ENCODE peak calls at places on chromosomes 12 and 14, in eight cellular contexts. One of them, this sample, is unnamed.
A peak's percentile ranks its signal among the peaks of the same experiment; 100 is the strongest.

GRCh38 chr12:26555139-26555538 is 277.9 kb downstream of the ITPR2 start:
- DNase-seq in hepatocyte: no peak
- DNase-seq in mesendoderm: no peak
- DNase-seq in heart left ventricle: no peak
- DNase-seq in SJSA1: no peak
- DNase-seq in effector memory CD4-positive, alpha-beta T cell: no peak
- DNase-seq in small intestine: no peak
- DNase-seq in right cardiac atrium: no peak
- DNase-seq in this sample: no peak

GRCh38 chr12:9758119-9758518 is 2.6 kb downstream of the CD69 start:
- DNase-seq in SJSA1: no peak
- DNase-seq in effector memory CD4-positive, alpha-beta T cell: no peak
- DNase-seq in mesendoderm: no peak
- DNase-seq in heart left ventricle: no peak
- DNase-seq in right cardiac atrium: no peak
- DNase-seq in hepatocyte: no peak
- DNase-seq in small intestine: no peak
- DNase-seq in this sample: no peak

GRCh38 chr12:108985750-108986149 is 35.1 kb downstream of the SVOP start:
- DNase-seq in heart left ventricle: no peak
- DNase-seq in SJSA1: no peak
- DNase-seq in effector memory CD4-positive, alpha-beta T cell: no peak
- DNase-seq in right cardiac atrium: no peak
- DNase-seq in hepatocyte: no peak
- DNase-seq in mesendoderm: no peak
- DNase-seq in small intestine: no peak
- DNase-seq in this sample: no peak

GRCh38 chr12:92457458-92458195 is 245.2 kb upstream of the PLEKHG7 start:
- DNase-seq in heart left ventricle: no peak
- DNase-seq in small intestine: no peak
- DNase-seq in effector memory CD4-positive, alpha-beta T cell: no peak
- DNase-seq in right cardiac atrium: no peak
- DNase-seq in hepatocyte: no peak
- DNase-seq in mesendoderm: no peak
- DNase-seq in SJSA1: no peak
- DNase-seq in this sample: no peak

GRCh38 chr12:97267803-97268202 is 194.8 kb upstream of the RMST start:
- DNase-seq in effector memory CD4-positive, alpha-beta T cell: no peak
- DNase-seq in heart left ventricle: no peak
- DNase-seq in right cardiac atrium: no peak
- DNase-seq in small intestine: no peak
- DNase-seq in hepatocyte: no peak
- DNase-seq in SJSA1: no peak
- DNase-seq in mesendoderm: peak; percentile 77
- DNase-seq in this sample: no peak

GRCh38 chr12:98399532-98399931 is 115.9 kb upstream of the TMPO start:
- DNase-seq in effector memory CD4-positive, alpha-beta T cell: peak; percentile 40
- DNase-seq in SJSA1: peak; percentile 71
- DNase-seq in hepatocyte: peak; percentile 74
- DNase-seq in right cardiac atrium: no peak
- DNase-seq in mesendoderm: peak; percentile 91
- DNase-seq in small intestine: peak; percentile 27
- DNase-seq in heart left ventricle: peak; percentile 62
- DNase-seq in this sample: no peak

GRCh38 chr12:65999564-66000280 is 130.8 kb downstream of the LLPH start:
- DNase-seq in right cardiac atrium: no peak
- DNase-seq in effector memory CD4-positive, alpha-beta T cell: no peak
- DNase-seq in heart left ventricle: no peak
- DNase-seq in small intestine: no peak
- DNase-seq in mesendoderm: no peak
- DNase-seq in hepatocyte: no peak
- DNase-seq in SJSA1: peak; percentile 45
- DNase-seq in this sample: no peak

GRCh38 chr12:26028953-26029740 is 70.7 kb downstream of the RASSF8 start:
- DNase-seq in effector memory CD4-positive, alpha-beta T cell: no peak
- DNase-seq in right cardiac atrium: no peak
- DNase-seq in heart left ventricle: no peak
- DNase-seq in small intestine: peak; percentile 44
- DNase-seq in SJSA1: no peak
- DNase-seq in hepatocyte: peak; percentile 58
- DNase-seq in mesendoderm: peak; percentile 48
- DNase-seq in this sample: no peak

GRCh38 chr14:39145266-39145966 is 24.7 kb downstream of the TRAPPC6B start:
- DNase-seq in SJSA1: no peak
- DNase-seq in small intestine: peak; percentile 14
- DNase-seq in mesendoderm: no peak
- DNase-seq in hepatocyte: peak; percentile 40
- DNase-seq in right cardiac atrium: no peak
- DNase-seq in effector memory CD4-positive, alpha-beta T cell: no peak
- DNase-seq in heart left ventricle: no peak
- DNase-seq in this sample: no peak

GRCh38 chr12:74985986-74986319 is 223.7 kb downstream of the KCNC2 start:
- DNase-seq in right cardiac atrium: peak; percentile 12
- DNase-seq in heart left ventricle: no peak
- DNase-seq in hepatocyte: no peak
- DNase-seq in effector memory CD4-positive, alpha-beta T cell: no peak
- DNase-seq in SJSA1: no peak
- DNase-seq in small intestine: no peak
- DNase-seq in mesendoderm: no peak
- DNase-seq in this sample: no peak

GRCh38 chr14:48967419-48967818 is 618.8 kb downstream of the RPS29 start:
- DNase-seq in hepatocyte: no peak
- DNase-seq in SJSA1: no peak
- DNase-seq in small intestine: no peak
- DNase-seq in mesendoderm: no peak
- DNase-seq in effector memory CD4-positive, alpha-beta T cell: no peak
- DNase-seq in right cardiac atrium: no peak
- DNase-seq in heart left ventricle: no peak
- DNase-seq in this sample: no peak

GRCh38 chr14:69700609-69701008 is 66.3 kb upstream of the SRSF5 start:
- DNase-seq in heart left ventricle: no peak
- DNase-seq in mesendoderm: no peak
- DNase-seq in SJSA1: no peak
- DNase-seq in right cardiac atrium: no peak
- DNase-seq in hepatocyte: no peak
- DNase-seq in effector memory CD4-positive, alpha-beta T cell: no peak
- DNase-seq in small intestine: no peak
- DNase-seq in this sample: no peak

GRCh38 chr12:109753054-109753401 is 39.4 kb downstream of the FAM222A start:
- DNase-seq in SJSA1: no peak
- DNase-seq in heart left ventricle: peak; percentile 11
- DNase-seq in hepatocyte: no peak
- DNase-seq in small intestine: no peak
- DNase-seq in effector memory CD4-positive, alpha-beta T cell: no peak
- DNase-seq in right cardiac atrium: peak; percentile 21
- DNase-seq in mesendoderm: no peak
- DNase-seq in this sample: no peak

GRCh38 chr14:42965512-42965911 is 1358.8 kb downstream of the LRFN5 start:
- DNase-seq in small intestine: no peak
- DNase-seq in hepatocyte: no peak
- DNase-seq in heart left ventricle: no peak
- DNase-seq in SJSA1: no peak
- DNase-seq in right cardiac atrium: no peak
- DNase-seq in mesendoderm: no peak
- DNase-seq in effector memory CD4-positive, alpha-beta T cell: no peak
- DNase-seq in this sample: no peak

GRCh38 chr14:56378474-56378873 is 201.1 kb upstream of the TMEM260 start:
- DNase-seq in mesendoderm: no peak
- DNase-seq in hepatocyte: no peak
- DNase-seq in right cardiac atrium: no peak
- DNase-seq in effector memory CD4-positive, alpha-beta T cell: no peak
- DNase-seq in SJSA1: no peak
- DNase-seq in heart left ventricle: no peak
- DNase-seq in small intestine: no peak
- DNase-seq in this sample: no peak

GRCh38 chr14:68137704-68138619 is 318.4 kb downstream of the RAD51B start:
- DNase-seq in effector memory CD4-positive, alpha-beta T cell: no peak
- DNase-seq in small intestine: peak; percentile 52
- DNase-seq in hepatocyte: peak; percentile 86
- DNase-seq in right cardiac atrium: no peak
- DNase-seq in SJSA1: peak; percentile 92
- DNase-seq in mesendoderm: peak; percentile 100
- DNase-seq in heart left ventricle: peak; percentile 46
- DNase-seq in this sample: peak; percentile 78

GRCh38 chr12:3962661-3963483 is 89.7 kb upstream of the PARP11 start:
- DNase-seq in effector memory CD4-positive, alpha-beta T cell: peak; percentile 71
- DNase-seq in mesendoderm: peak; percentile 68
- DNase-seq in small intestine: no peak
- DNase-seq in hepatocyte: peak; percentile 64
- DNase-seq in heart left ventricle: no peak
- DNase-seq in SJSA1: peak; percentile 10
- DNase-seq in right cardiac atrium: peak; percentile 67
- DNase-seq in this sample: no peak

GRCh38 chr12:24081581-24081980 is 132.1 kb upstream of the SOX5 start:
- DNase-seq in hepatocyte: no peak
- DNase-seq in effector memory CD4-positive, alpha-beta T cell: no peak
- DNase-seq in right cardiac atrium: no peak
- DNase-seq in small intestine: no peak
- DNase-seq in SJSA1: no peak
- DNase-seq in mesendoderm: no peak
- DNase-seq in heart left ventricle: no peak
- DNase-seq in this sample: no peak

GRCh38 chr12:24081092-24081529 is 131.6 kb upstream of the SOX5 start:
- DNase-seq in effector memory CD4-positive, alpha-beta T cell: no peak
- DNase-seq in small intestine: no peak
- DNase-seq in SJSA1: no peak
- DNase-seq in hepatocyte: no peak
- DNase-seq in right cardiac atrium: no peak
- DNase-seq in heart left ventricle: no peak
- DNase-seq in mesendoderm: no peak
- DNase-seq in this sample: no peak

GRCh38 chr12:24080465-24080864 is 131.0 kb upstream of the SOX5 start:
- DNase-seq in hepatocyte: no peak
- DNase-seq in SJSA1: no peak
- DNase-seq in small intestine: no peak
- DNase-seq in effector memory CD4-positive, alpha-beta T cell: no peak
- DNase-seq in heart left ventricle: no peak
- DNase-seq in mesendoderm: no peak
- DNase-seq in right cardiac atrium: no peak
- DNase-seq in this sample: no peak

GRCh38 chr12:24084800-24085199 is 135.3 kb upstream of the SOX5 start:
- DNase-seq in mesendoderm: no peak
- DNase-seq in effector memory CD4-positive, alpha-beta T cell: no peak
- DNase-seq in right cardiac atrium: no peak
- DNase-seq in hepatocyte: no peak
- DNase-seq in heart left ventricle: no peak
- DNase-seq in small intestine: no peak
- DNase-seq in SJSA1: no peak
- DNase-seq in this sample: no peak

GRCh38 chr12:24083787-24084186 is 134.3 kb upstream of the SOX5 start:
- DNase-seq in right cardiac atrium: no peak
- DNase-seq in hepatocyte: no peak
- DNase-seq in mesendoderm: no peak
- DNase-seq in heart left ventricle: no peak
- DNase-seq in SJSA1: no peak
- DNase-seq in small intestine: no peak
- DNase-seq in effector memory CD4-positive, alpha-beta T cell: no peak
- DNase-seq in this sample: no peak
- H3K27ac ChIP-seq in right cardiac atrium: no peak overlapping the region
- H3K27ac ChIP-seq in hepatocyte: no peak overlapping the region
- H3K27ac ChIP-seq in mesendoderm: no peak overlapping the region
- H3K27ac ChIP-seq in heart left ventricle: no peak overlapping the region
- H3K27ac ChIP-seq in SJSA1: no peak overlapping the region
- H3K27ac ChIP-seq in small intestine: no peak overlapping the region
- H3K27ac ChIP-seq in effector memory CD4-positive, alpha-beta T cell: no peak overlapping the region
- H3K27ac ChIP-seq in this sample: no peak overlapping the region

GRCh38 chr12:21911832-21912231 is 29.4 kb downstream of the ABCC9 start:
- DNase-seq in right cardiac atrium: no peak
- DNase-seq in mesendoderm: no peak
- DNase-seq in heart left ventricle: no peak
- DNase-seq in hepatocyte: no peak
- DNase-seq in SJSA1: no peak
- DNase-seq in effector memory CD4-positive, alpha-beta T cell: no peak
- DNase-seq in small intestine: no peak
- DNase-seq in this sample: no peak
- H3K4me3 ChIP-seq in right cardiac atrium: no peak overlapping the region
- H3K4me3 ChIP-seq in mesendoderm: no peak overlapping the region
- H3K4me3 ChIP-seq in heart left ventricle: no peak overlapping the region
- H3K4me3 ChIP-seq in hepatocyte: no peak overlapping the region
- H3K4me3 ChIP-seq in SJSA1: no peak overlapping the region
- H3K4me3 ChIP-seq in effector memory CD4-positive, alpha-beta T cell: no peak overlapping the region
- H3K4me3 ChIP-seq in small intestine: no peak overlapping the region
- H3K4me3 ChIP-seq in this sample: no peak overlapping the region

DNA sequence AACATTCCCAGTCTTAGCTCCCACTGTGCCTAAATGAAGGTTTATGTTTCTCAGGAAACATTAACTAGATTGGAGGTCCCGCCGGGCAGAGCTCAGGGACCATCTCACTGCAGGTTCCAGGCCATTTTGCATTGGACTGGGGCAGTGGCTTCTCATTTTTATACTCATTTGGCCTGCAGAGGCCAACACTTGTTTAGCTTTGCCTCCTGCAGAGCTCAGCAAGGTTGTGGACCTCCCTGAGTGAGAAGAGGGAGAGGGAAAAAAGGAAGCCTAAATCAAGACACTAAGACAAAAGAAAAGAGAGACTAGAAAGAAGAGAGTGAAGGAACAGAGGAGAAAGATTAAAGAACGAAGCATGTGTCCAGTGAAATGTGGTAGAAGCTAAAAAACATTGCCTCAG is 280.3 kb downstream of the AKAP6 start:
- DNase-seq in heart left ventricle: no peak
- DNase-seq in small intestine: no peak
- DNase-seq in effector memory CD4-positive, alpha-beta T cell: no peak
- DNase-seq in SJSA1: no peak
- DNase-seq in right cardiac atrium: no peak
- DNase-seq in mesendoderm: no peak
- DNase-seq in hepatocyte: no peak
- DNase-seq in this sample: no peak
- H3K27ac ChIP-seq in heart left ventricle: no peak overlapping the region
- H3K27ac ChIP-seq in small intestine: no peak overlapping the region
- H3K27ac ChIP-seq in effector memory CD4-positive, alpha-beta T cell: no peak overlapping the region
- H3K27ac ChIP-seq in SJSA1: no peak overlapping the region
- H3K27ac ChIP-seq in right cardiac atrium: no peak overlapping the region
- H3K27ac ChIP-seq in mesendoderm: no peak overlapping the region
- H3K27ac ChIP-seq in hepatocyte: no peak overlapping the region
- H3K27ac ChIP-seq in this sample: no peak overlapping the region

GRCh38 chr12:120286768-120287490 is 4.8 kb downstream of the RNU4-2 start:
- DNase-seq in hepatocyte: no peak
- DNase-seq in small intestine: no peak
- DNase-seq in heart left ventricle: no peak
- DNase-seq in effector memory CD4-positive, alpha-beta T cell: no peak
- DNase-seq in SJSA1: no peak
- DNase-seq in right cardiac atrium: no peak
- DNase-seq in mesendoderm: peak; percentile 74
- DNase-seq in this sample: no peak

GRCh38 chr12:120292411-120292660 is 633 bp upstream of the RNU4-2 start:
- DNase-seq in SJSA1: no peak
- DNase-seq in effector memory CD4-positive, alpha-beta T cell: no peak
- DNase-seq in small intestine: no peak
- DNase-seq in hepatocyte: no peak
- DNase-seq in heart left ventricle: no peak
- DNase-seq in mesendoderm: no peak
- DNase-seq in right cardiac atrium: no peak
- DNase-seq in this sample: no peak

GRCh38 chr12:120292661-120293531 is at the start of gene RNU4-1:
- DNase-seq in mesendoderm: peak; percentile 99
- DNase-seq in small intestine: peak; percentile 90
- DNase-seq in effector memory CD4-positive, alpha-beta T cell: peak; percentile 70
- DNase-seq in heart left ventricle: peak; percentile 66
- DNase-seq in right cardiac atrium: peak; percentile 69
- DNase-seq in SJSA1: peak; percentile 90
- DNase-seq in hepatocyte: peak; percentile 87
- DNase-seq in this sample: peak; percentile 79

GRCh38 chr12:120287491-120287890 is 4.2 kb downstream of the RNU4-2 start:
- DNase-seq in small intestine: no peak
- DNase-seq in heart left ventricle: no peak
- DNase-seq in right cardiac atrium: no peak
- DNase-seq in effector memory CD4-positive, alpha-beta T cell: no peak
- DNase-seq in SJSA1: no peak
- DNase-seq in mesendoderm: no peak
- DNase-seq in hepatocyte: no peak
- DNase-seq in this sample: no peak

GRCh38 chr12:120290541-120291312 is 976 bp downstream of the RNU4-2 start:
- DNase-seq in effector memory CD4-positive, alpha-beta T cell: peak; percentile 4
- DNase-seq in SJSA1: peak; percentile 70
- DNase-seq in mesendoderm: peak; percentile 80
- DNase-seq in hepatocyte: peak; percentile 25
- DNase-seq in heart left ventricle: no peak
- DNase-seq in right cardiac atrium: peak; percentile 50
- DNase-seq in small intestine: peak; percentile 70
- DNase-seq in this sample: no peak
- H3K4me3 ChIP-seq in effector memory CD4-positive, alpha-beta T cell: peak overlapping the region; percentile 30
- H3K4me3 ChIP-seq in SJSA1: peak overlapping the region; percentile 10
- H3K4me3 ChIP-seq in mesendoderm: no peak overlapping the region
- H3K4me3 ChIP-seq in hepatocyte: no peak overlapping the region
- H3K4me3 ChIP-seq in heart left ventricle: peak overlapping the region; percentile 19
- H3K4me3 ChIP-seq in right cardiac atrium: peak overlapping the region; percentile 26
- H3K4me3 ChIP-seq in small intestine: no peak overlapping the region
- H3K4me3 ChIP-seq in this sample: peak overlapping the region; percentile 73